ENCODE peak calls at places on chromosome 7, in five cellular contexts. I is sigmoid colon, S is tibial nerve, D is gastrocnemius medialis, J is adrenal gland. F is an unnamed sample.
A peak's percentile ranks its signal among the peaks of the same experiment; 100 is the strongest.

GRCh38 chr7:54792383-54792782 is 33.4 kb upstream of the SEC61G start:
- DNase-seq in I (no peak), S (no peak), D (no peak), J (no peak), F (no peak)

GRCh38 chr7:54878339-54878738 is 119.3 kb upstream of the SEC61G start:
- DNase-seq in I (no peak), S (no peak), D (no peak), J (no peak), F (no peak)

GRCh38 chr7:80481196-80481884 is 30.5 kb downstream of the GNAT3 start:
- DNase-seq in I (no peak), S (no peak), D (no peak), J (peak; percentile 27), F (no peak)

GRCh38 chr7:36806897-36807296 is 82.6 kb upstream of the AOAH start:
- DNase-seq in I (no peak), S (no peak), D (no peak), J (no peak), F (no peak)

GRCh38 chr7:83648464-83649241 is at the start of gene SEMA3E:
- DNase-seq in I (peak; percentile 69), S (no peak), D (no peak), J (no peak), F (no peak)

GRCh38 chr7:34672430-34672829 is 14.4 kb downstream of the NPSR1 start:
- DNase-seq in I (no peak), S (no peak), D (no peak), J (no peak), F (no peak)

GRCh38 chr7:8612584-8612983 is 179.2 kb downstream of the NXPH1 start:
- DNase-seq in I (no peak), S (no peak), D (no peak), J (no peak), F (no peak)

GRCh38 chr7:549891-550625 is 30.4 kb upstream of the PDGFA start:
- DNase-seq in I (no peak), S (no peak), D (no peak), J (no peak), F (no peak)

GRCh38 chr7:150931199-150931869 is 46.8 kb downstream of the KCNH2 start:
- DNase-seq in I (no peak), S (no peak), D (no peak), J (no peak), F (no peak)

GRCh38 chr7:70420263-70420662 is 711.7 kb upstream of the GALNT17 start:
- DNase-seq in I (no peak), S (no peak), D (no peak), J (no peak), F (no peak)

GRCh38 chr7:157658851-157659412 is 322.1 kb downstream of the DNAJB6 start:
- DNase-seq in I (peak; percentile 42), S (no peak), D (no peak), J (no peak), F (no peak)

GRCh38 chr7:105876964-105877601 is 684 bp upstream of the ATXN7L1 start:
- DNase-seq in I (peak; percentile 80), S (no peak), D (peak; percentile 20), J (peak; percentile 52), F (no peak)

GRCh38 chr7:126750207-126750911 is 502.4 kb downstream of the GRM8 start:
- DNase-seq in I (no peak), S (no peak), D (no peak), J (no peak), F (no peak)

GRCh38 chr7:45061807-45062206 is 27.0 kb downstream of the NACAD start:
- DNase-seq in I (no peak), S (no peak), D (no peak), J (no peak), F (no peak)

GRCh38 chr7:30836991-30837390 is 65.8 kb downstream of the MINDY4 start:
- DNase-seq in I (no peak), S (no peak), D (no peak), J (no peak), F (no peak)

GRCh38 chr7:106057962-106058901 is 53.9 kb downstream of the SYPL1 start:
- DNase-seq in I (peak; percentile 95), S (no peak), D (peak; percentile 32), J (no peak), F (peak; percentile 34)

GRCh38 chr7:147992698-147993097 is 597.9 kb upstream of the C7orf33 start:
- DNase-seq in I (no peak), S (no peak), D (no peak), J (no peak), F (no peak)

GRCh38 chr7:116525298-116525912 is 569 bp downstream of the CAV1 start:
- DNase-seq in I (peak; percentile 79), S (peak; percentile 28), D (peak; percentile 22), J (peak; percentile 8), F (no peak)

GRCh38 chr7:14197280-14197679 is 207.8 kb upstream of the ETV1 start:
- DNase-seq in I (no peak), S (no peak), D (no peak), J (peak; percentile 42), F (no peak)

DNA sequence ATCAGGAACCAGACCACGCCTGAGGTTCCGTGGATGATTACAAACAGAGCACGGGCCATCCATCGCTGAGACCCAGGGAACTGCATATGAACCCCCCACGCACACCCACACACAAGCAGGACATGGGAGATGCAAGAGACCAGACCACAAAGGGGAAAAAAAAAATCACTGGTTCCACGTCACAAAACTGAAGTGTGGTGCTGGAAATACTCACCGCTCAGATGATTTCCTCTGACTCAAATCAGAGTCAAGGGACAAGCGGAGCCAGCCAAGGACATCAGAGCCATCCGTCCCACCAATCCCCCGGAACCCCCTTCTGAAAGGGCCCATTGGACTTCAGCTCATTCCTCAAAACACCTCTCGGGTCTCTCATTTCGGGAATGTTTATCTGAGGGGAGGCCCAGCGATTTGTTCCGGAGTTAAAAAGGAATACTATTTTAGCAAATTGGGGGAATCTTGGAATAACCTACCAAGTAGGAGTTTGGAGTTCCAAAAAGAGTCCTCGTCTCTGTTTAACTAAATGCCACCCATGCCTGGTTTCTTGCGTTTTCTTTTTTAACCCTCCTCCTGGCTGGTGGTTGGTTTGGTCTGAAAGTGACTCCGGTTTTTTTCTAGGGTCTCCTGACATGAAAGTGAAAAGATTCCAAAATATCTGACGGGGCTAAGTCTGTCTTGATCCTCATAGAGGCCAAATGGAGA is 15.0 kb downstream of the SNX8 start:
- DNase-seq in I (no peak), S (no peak), D (no peak), J (peak; percentile 40), F (no peak)
- TF ChIP-seq POLR2A in I (no peak), S (no peak), D (no peak), J (no peak), F (no peak)

GRCh38 chr7:65927489-65928448 is 54.2 kb downstream of the GUSB start:
- DNase-seq in I (no peak), S (no peak), D (no peak), J (no peak), F (no peak)
- TF ChIP-seq POLR2A in I (no peak), S (no peak), D (no peak), J (no peak), F (no peak)

GRCh38 chr7:103296901-103297836 is at the start of gene PMPCB:
- DNase-seq in I (peak; percentile 97), S (peak; percentile 94), D (peak; percentile 93), J (peak; percentile 98), F (peak; percentile 77)
- TF ChIP-seq POLR2A in I (no peak), S (peak; percentile 37), D (no peak), J (peak; percentile 27), F (no peak)

GRCh38 chr7:130384841-130385599 is 4.7 kb downstream of the CPA1 start:
- DNase-seq in I (no peak), S (no peak), D (no peak), J (no peak), F (no peak)
- TF ChIP-seq POLR2A in I (no peak), S (no peak), D (no peak), J (no peak), F (no peak)

GRCh38 chr7:73520673-73521635 is 1.1 kb downstream of the BAZ1B start:
- DNase-seq in I (no peak), S (no peak), D (no peak), J (peak; percentile 13), F (no peak)

GRCh38 chr7:73519867-73520672 is 2.0 kb downstream of the BAZ1B start:
- DNase-seq in I (no peak), S (no peak), D (no peak), J (no peak), F (no peak)

GRCh38 chr7:73518470-73518869 is 3.6 kb downstream of the BAZ1B start:
- DNase-seq in I (no peak), S (no peak), D (no peak), J (no peak), F (no peak)

GRCh38 chr7:73521636-73522080 is 435 bp downstream of the BAZ1B start:
- DNase-seq in I (no peak), S (no peak), D (no peak), J (peak; percentile 68), F (no peak)

DNA sequence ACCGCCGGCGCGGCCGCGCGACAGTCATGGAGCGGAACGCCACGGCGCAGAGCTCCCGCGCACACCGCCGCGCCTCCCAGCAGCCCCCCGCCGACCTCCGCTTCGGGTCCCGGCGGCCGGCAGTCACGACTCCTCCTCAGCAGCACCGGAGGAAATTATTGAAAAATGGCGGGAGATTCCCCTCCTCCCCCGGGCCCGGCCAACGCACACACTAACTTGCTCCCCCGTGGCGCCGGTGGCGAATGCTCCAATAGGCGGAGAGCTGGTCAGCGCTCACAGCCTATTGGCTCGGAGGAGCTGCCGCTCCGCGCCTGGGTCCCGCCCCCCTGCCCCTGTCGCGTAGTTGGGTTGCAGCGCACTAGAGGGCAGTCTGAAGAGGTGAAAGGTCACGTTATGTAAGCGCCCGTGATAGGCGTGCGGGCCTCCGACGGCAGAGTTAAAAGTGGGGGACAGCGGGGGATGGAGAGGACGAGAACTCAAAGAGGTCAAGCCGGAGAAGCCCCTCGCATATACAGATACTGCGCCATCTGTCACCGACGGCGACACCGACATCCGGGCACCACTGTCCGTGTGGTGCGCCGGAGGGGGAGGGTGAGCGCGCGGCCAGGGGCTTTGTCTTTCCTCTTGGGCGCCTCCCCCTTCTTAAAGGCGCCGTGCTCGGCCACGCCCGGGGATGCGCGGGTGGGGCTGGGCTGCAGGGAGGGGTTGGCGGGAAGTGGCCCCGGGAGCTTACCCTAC is at the start of gene BAZ1B:
- DNase-seq in I (peak; percentile 99), S (peak; percentile 97), D (peak; percentile 99), J (peak; percentile 99), F (peak; percentile 93)
- TF ChIP-seq POLR2A in I (peak; percentile 27), S (peak; percentile 77), D (peak; percentile 91), J (no peak), F (no peak)

GRCh38 chr7:100247152-100247757 is 27.5 kb downstream of the PVRIG start:
- DNase-seq in I (no peak), S (no peak), D (peak; percentile 95), J (peak; percentile 30), F (no peak)
- TF ChIP-seq POLR2A in I (no peak), S (no peak), D (peak; percentile 68), J (no peak), F (no peak)

F was measured in esophagus squamous epithelium.